ENCODE peak calls at places on chromosomes 4 and X, in seven cellular contexts. A is HepG2, E is suprapubic skin, K is ovary, S is stomach, M is tibial nerve, Z is uterus. V is an unnamed sample.

GRCh38 chr4:122976111-122976510 is 53.7 kb upstream of the NUDT6 start:
- DNase-seq in A (peak), E (no peak), K (no peak), S (no peak), M (no peak), Z (no peak), V (no peak)

GRCh38 chr4:141565379-141566089 is 70.8 kb upstream of the IL15 start:
- DNase-seq in A (peak), E (no peak), K (no peak), S (no peak), M (no peak), Z (no peak), V (peak)

GRCh38 chr4:103207673-103208072 is 9.5 kb upstream of the CENPE start:
- DNase-seq in A (peak), E (no peak), K (no peak), S (no peak), M (no peak), Z (no peak), V (no peak)

GRCh38 chrX:20224814-20225487 is 41.8 kb downstream of the RPS6KA3 start:
- DNase-seq in A (no peak), E (no peak), K (no peak), S (no peak), M (no peak), Z (no peak), V (peak)

GRCh38 chrX:952816-953215 is 259.6 kb downstream of the CRLF2 start:
- DNase-seq in A (no peak), E (no peak), K (no peak), S (no peak), M (no peak), Z (no peak), V (no peak)

GRCh38 chr4:67103001-67103737 is 442.1 kb downstream of the CENPC start:
- DNase-seq in A (no peak), E (no peak), K (no peak), S (no peak), M (no peak), Z (no peak), V (no peak)

GRCh38 chrX:100864967-100865366 is 9.2 kb downstream of the NOX1 start:
- DNase-seq in A (no peak), E (no peak), K (no peak), S (no peak), M (no peak), Z (peak), V (peak)

GRCh38 chrX:55593296-55593695 is 29.9 kb upstream of the FOXR2 start:
- DNase-seq in A (no peak), E (no peak), K (no peak), S (no peak), M (no peak), Z (no peak), V (no peak)

GRCh38 chr4:72110886-72111285 is 79.1 kb downstream of the NPFFR2 start:
- DNase-seq in A (no peak), E (no peak), K (no peak), S (no peak), M (no peak), Z (no peak), V (no peak)

GRCh38 chr4:180909279-180909678 is 1333.9 kb upstream of the TENM3 start:
- DNase-seq in A (no peak), E (no peak), K (no peak), S (no peak), M (no peak), Z (no peak), V (peak)

GRCh38 chr4:63063765-63064164 is 1345.5 kb downstream of the TECRL start:
- DNase-seq in A (no peak), E (no peak), K (no peak), S (no peak), M (no peak), Z (no peak), V (no peak)

GRCh38 chrX:20654596-20655106 is 387.9 kb upstream of the RPS6KA3 start:
- DNase-seq in A (no peak), E (no peak), K (no peak), S (no peak), M (no peak), Z (no peak), V (no peak)

GRCh38 chrX:71671043-71671829 is 3.9 kb downstream of the LOC101059915 start:
- DNase-seq in A (no peak), E (no peak), K (no peak), S (no peak), M (no peak), Z (no peak), V (no peak)

GRCh38 chrX:1754077-1754476 is 139.2 kb downstream of the ASMT start:
- DNase-seq in A (no peak), E (no peak), K (no peak), S (no peak), M (no peak), Z (no peak), V (no peak)

GRCh38 chr4:183100827-183101226 is 1.8 kb downstream of the WWC2 start:
- DNase-seq in A (peak), E (no peak), K (no peak), S (no peak), M (no peak), Z (no peak), V (no peak)

GRCh38 chr4:142845293-142846070 is 619 bp downstream of the INPP4B start:
- DNase-seq in A (no peak), E (no peak), K (peak), S (peak), M (peak), Z (peak), V (no peak)

GRCh38 chr4:148243837-148244236 is 198.4 kb downstream of the NR3C2 start:
- DNase-seq in A (no peak), E (no peak), K (no peak), S (no peak), M (no peak), Z (no peak), V (no peak)

GRCh38 chrX:40092808-40093435 is 4.8 kb downstream of the BCOR start:
- DNase-seq in A (no peak), E (no peak), K (no peak), S (no peak), M (no peak), Z (no peak), V (no peak)

GRCh38 chrX:7318661-7319060 is 170.7 kb upstream of the PUDP start:
- DNase-seq in A (no peak), E (no peak), K (no peak), S (no peak), M (no peak), Z (no peak), V (no peak)

GRCh38 chr4:84639143-84639542 is 56.2 kb downstream of the CDS1 start:
- DNase-seq in A (no peak), E (no peak), K (no peak), S (no peak), M (no peak), Z (no peak), V (no peak)

GRCh38 chr4:111282035-111282434 is 659.2 kb upstream of the PITX2 start:
- DNase-seq in A (no peak), E (no peak), K (no peak), S (no peak), M (no peak), Z (no peak), V (no peak)

GRCh38 chrX:136115909-136116297 is 31.4 kb upstream of the FHL1 start:
- DNase-seq in A (no peak), E (no peak), K (no peak), S (no peak), M (no peak), Z (no peak), V (no peak)

GRCh38 chr4:142361981-142362380 is 484.1 kb downstream of the INPP4B start:
- DNase-seq in A (no peak), E (no peak), K (no peak), S (no peak), M (no peak), Z (no peak), V (no peak)

DNA sequence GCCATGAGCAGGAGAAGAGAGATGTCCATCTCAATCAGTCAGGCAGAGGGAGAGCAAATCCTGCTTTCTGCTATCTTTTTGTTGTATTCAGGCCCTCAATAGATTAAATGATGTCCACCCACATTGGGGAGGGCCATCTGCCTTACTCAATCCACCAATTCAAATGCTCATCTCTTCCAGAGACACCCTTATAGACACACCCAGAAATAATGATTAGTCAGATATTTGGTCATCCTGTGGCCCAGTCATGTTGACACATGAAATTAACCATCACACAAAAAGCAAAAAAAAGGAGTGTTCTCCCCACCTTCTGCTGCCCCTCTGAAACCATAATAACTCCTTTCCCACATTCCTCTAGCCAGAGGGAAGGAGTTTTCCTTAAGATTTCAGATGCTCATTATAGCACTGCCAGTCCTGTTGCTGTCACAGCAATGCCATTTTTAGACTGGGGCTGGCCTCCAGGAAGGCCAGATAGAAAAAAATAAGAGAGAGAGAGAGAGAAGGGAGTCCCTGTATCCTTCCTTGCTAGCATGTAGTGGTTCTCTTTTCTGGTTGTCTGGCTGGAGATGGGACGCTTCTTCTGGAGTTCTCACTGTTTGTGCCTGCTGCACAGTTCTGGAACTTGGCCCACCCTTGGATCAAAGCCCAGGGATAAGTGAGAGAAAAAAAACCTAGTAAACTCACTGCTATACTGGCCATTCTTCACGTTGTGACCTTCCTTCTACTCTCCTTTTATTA is 177.7 kb downstream of the RBM46 start:
- DNase-seq in A (no peak), E (no peak), K (peak), S (peak), M (peak), Z (no peak), V (no peak)
- H3K27ac ChIP-seq in A (no peak), E (no peak), K (no peak), S (no peak), M (no peak), Z (no peak), V (no peak)

DNA sequence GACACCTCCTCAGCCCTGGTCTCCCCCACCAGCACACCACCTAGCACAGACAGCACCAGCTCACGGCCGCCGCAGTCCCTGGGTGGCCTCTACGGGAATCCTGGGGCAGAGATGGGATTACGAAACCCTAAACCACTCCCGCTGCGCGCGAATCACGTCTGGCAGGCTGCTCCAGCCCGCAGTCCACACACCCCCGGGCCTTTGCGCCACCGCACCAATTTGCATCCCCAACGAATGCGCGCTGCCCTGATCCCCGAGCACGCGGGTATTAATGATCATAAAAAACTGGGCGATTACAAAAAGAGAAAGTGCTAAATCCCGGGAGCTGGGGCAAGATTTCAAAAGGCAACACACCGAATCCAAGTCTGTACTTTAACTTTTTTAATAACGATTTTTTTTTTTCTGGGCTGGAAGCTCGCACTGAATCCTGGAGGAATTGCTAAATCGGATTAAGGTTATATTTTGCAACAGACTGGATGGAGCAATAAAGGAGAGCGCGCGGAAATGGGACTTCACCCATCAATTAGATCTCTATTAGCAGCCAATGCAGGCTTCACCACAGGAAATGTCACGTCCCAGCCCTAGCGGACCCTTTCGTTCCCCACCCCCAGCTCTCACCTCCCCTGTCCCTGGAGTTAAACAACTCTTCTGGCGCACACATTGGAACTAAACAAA is 69.8 kb upstream of the TMEM33 start:
- DNase-seq in A (no peak), E (no peak), K (no peak), S (no peak), M (no peak), Z (no peak), V (no peak)
- TF ChIP-seq POLR2A in A (no peak), E (no peak), K (no peak), S (no peak), M (no peak), Z (no peak), V (no peak)

GRCh38 chr4:7021355-7021754 is 21.8 kb upstream of the TADA2B start:
- DNase-seq in A (no peak), E (no peak), K (no peak), S (no peak), M (no peak), Z (no peak), V (no peak)
- H3K27ac ChIP-seq in A (no peak), E (no peak), K (no peak), S (no peak), M (no peak), Z (no peak), V (peak)

GRCh38 chrX:24023538-24023937 is 3.4 kb downstream of the KLHL15 start:
- DNase-seq in A (no peak), E (no peak), K (no peak), S (no peak), M (no peak), Z (no peak), V (no peak)

GRCh38 chrX:24025741-24026402 is 1.1 kb downstream of the KLHL15 start:
- DNase-seq in A (no peak), E (peak), K (no peak), S (no peak), M (peak), Z (peak), V (peak)

GRCh38 chrX:24023972-24024664 is 2.9 kb downstream of the KLHL15 start:
- DNase-seq in A (no peak), E (no peak), K (no peak), S (no peak), M (peak), Z (no peak), V (peak)

GRCh38 chrX:24026403-24026801 is 584 bp downstream of the KLHL15 start:
- DNase-seq in A (no peak), E (no peak), K (no peak), S (no peak), M (no peak), Z (no peak), V (no peak)

GRCh38 chrX:24024819-24025740 is 1.9 kb downstream of the KLHL15 start:
- DNase-seq in A (peak), E (peak), K (peak), S (peak), M (peak), Z (peak), V (peak)
- TF ChIP-seq POLR2A in A (peak), E (no peak), K (peak), S (no peak), M (peak), Z (peak), V (peak)

GRCh38 chr4:6634746-6635145 is 5.7 kb upstream of the MRFAP1 start:
- DNase-seq in A (no peak), E (no peak), K (no peak), S (no peak), M (no peak), Z (no peak), V (no peak)

GRCh38 chr4:6627832-6628231 is 12.7 kb upstream of the MRFAP1 start:
- DNase-seq in A (peak), E (no peak), K (no peak), S (no peak), M (no peak), Z (no peak), V (no peak)

GRCh38 chr4:6639137-6639680 is 1.3 kb upstream of the MRFAP1 start:
- DNase-seq in A (no peak), E (no peak), K (no peak), S (no peak), M (no peak), Z (no peak), V (no peak)

GRCh38 chr4:6632125-6632524 is 8.4 kb upstream of the MRFAP1 start:
- DNase-seq in A (no peak), E (no peak), K (no peak), S (no peak), M (no peak), Z (no peak), V (no peak)

DNA sequence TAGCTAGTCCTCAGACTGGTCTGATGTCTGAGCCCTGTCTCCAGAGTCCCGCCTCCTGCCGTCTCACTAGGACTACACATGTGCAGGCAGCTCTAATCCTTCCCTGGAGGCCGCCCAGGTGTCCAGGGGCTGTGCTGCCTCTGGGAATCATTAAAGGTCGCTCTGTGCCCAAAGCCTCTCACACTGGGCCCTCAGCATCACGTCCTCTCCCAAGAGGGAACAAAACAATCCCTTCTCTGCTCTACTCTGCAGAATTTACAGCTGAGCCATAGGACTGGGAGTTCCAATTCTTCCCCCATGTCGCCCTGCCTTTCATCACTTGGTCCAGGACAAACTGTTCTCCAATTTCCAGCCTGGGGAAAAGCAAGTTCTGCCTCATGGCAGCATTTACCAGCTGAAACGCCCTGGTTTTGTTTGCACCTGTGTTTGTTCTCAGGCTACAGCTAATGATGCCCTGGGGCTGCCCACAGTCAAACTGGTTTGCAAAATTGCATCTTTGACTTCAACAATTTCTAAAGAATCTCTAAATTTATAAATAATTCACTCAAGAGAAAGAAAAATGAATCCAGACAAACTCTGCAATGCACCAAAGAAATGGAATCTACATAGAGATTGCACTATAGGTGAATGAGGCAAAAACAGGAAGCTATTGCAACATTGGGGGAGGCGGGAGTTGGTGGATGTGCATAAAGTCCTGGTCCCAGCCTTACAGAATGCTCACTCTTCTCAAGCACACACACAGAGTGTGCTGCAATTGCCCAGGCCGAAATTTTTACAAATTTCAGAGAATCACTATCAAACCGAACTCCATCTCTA is 7.2 kb upstream of the MRFAP1 start:
- DNase-seq in A (peak), E (no peak), K (no peak), S (no peak), M (no peak), Z (no peak), V (peak)
- H3K27ac ChIP-seq in A (peak), E (peak), K (no peak), S (no peak), M (no peak), Z (no peak), V (peak)

DNA sequence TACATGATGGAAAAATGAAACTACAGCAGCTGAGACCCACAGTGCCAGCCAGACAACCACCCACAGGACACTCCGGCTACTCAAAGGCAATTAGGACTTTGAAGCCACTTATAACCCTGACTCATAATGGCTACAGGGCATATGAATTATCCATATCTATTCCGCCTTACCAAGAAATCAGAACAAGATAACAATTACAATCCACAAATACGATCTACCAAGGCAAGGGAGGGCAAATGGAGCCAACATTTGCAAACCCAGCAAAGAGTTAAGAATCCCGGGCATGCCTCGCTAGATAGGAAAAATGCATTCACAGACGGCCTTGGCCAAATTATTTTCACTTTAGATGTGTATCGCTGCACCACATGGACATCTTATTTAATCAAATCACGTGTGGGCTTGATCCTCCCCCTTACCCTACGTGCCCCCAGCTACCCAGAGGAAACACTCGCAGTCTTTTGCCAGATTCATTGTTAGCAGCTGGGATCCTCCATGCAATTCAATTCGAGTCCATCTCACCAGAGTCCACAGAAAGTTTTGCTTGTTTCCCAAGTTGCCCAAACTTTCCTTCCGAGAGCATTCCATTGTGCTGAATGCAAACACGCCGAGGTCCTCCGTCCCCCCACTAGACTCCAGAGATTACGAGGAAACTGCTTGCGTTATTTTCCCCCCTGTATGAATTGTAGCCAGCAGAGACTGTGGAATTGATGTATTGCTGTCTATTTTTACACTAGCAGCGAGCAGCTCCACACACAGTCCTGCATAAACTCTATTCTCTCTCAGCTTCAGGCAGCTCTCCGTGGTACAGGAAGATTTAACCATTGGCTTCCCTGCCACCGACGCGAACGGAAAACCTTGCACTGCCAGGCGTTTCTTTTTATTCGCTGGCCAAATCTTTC is 1.2 kb downstream of the PPARGC1A start:
- DNase-seq in A (peak), E (no peak), K (no peak), S (no peak), M (peak), Z (no peak), V (peak)
- TF ChIP-seq POLR2A in A (no peak), E (no peak), K (no peak), S (no peak), M (no peak), Z (no peak), V (no peak)

GRCh38 chr4:137526681-137527080 is 5.6 kb downstream of the PCDH18 start:
- DNase-seq in A (no peak), E (no peak), K (no peak), S (no peak), M (no peak), Z (no peak), V (no peak)

GRCh38 chr4:137523329-137523728 is 9.0 kb downstream of the PCDH18 start:
- DNase-seq in A (no peak), E (no peak), K (no peak), S (no peak), M (no peak), Z (no peak), V (no peak)

GRCh38 chr4:137519406-137519805 is 12.9 kb downstream of the PCDH18 start:
- DNase-seq in A (no peak), E (no peak), K (no peak), S (no peak), M (no peak), Z (no peak), V (peak)

GRCh38 chr4:137524642-137525384 is 7.5 kb downstream of the PCDH18 start:
- DNase-seq in A (no peak), E (no peak), K (no peak), S (no peak), M (no peak), Z (no peak), V (peak)

GRCh38 chr4:137521053-137521452 is 11.2 kb downstream of the PCDH18 start:
- DNase-seq in A (no peak), E (no peak), K (no peak), S (no peak), M (no peak), Z (no peak), V (no peak)
- H3K27ac ChIP-seq in A (no peak), E (no peak), K (no peak), S (no peak), M (no peak), Z (no peak), V (no peak)

GRCh38 chr4:2800691-2801596 is 8.1 kb downstream of the SH3BP2 start:
- DNase-seq in A (peak), E (peak), K (peak), S (peak), M (peak), Z (peak), V (peak)
- TF ChIP-seq POLR2A in A (no peak), E (no peak), K (no peak), S (no peak), M (no peak), Z (no peak), V (no peak)

V was measured in IMR-90.